ENCODE peak calls at places on chromosomes 5 and 9, in seven cellular contexts. F, X, T, L, E, Q and W are unnamed samples.

GRCh38 chr9:112601646-112602045 is 115.0 kb downstream of the KIAA1958 start:
- DNase-seq in F (no peak), X (no peak), T (no peak), L (no peak), E (no peak), Q (no peak), W (no peak)

GRCh38 chr5:172274951-172275753 is 8.4 kb downstream of the UBTD2 start:
- DNase-seq in F (no peak), X (no peak), T (peak), L (no peak), E (no peak), Q (no peak), W (no peak)

GRCh38 chr5:146592342-146592741 is 76.4 kb upstream of the GPR151 start:
- DNase-seq in F (no peak), X (no peak), T (no peak), L (no peak), E (no peak), Q (no peak), W (no peak)

GRCh38 chr9:129597355-129598088 is 23.4 kb downstream of the C9orf50 start:
- DNase-seq in F (peak), X (no peak), T (no peak), L (peak), E (no peak), Q (no peak), W (no peak)

GRCh38 chr9:134781895-134782294 is 98.7 kb upstream of the FCN2 start:
- DNase-seq in F (no peak), X (no peak), T (no peak), L (peak), E (no peak), Q (peak), W (no peak)

GRCh38 chr5:2382776-2383677 is 368.4 kb downstream of the IRX2 start:
- DNase-seq in F (no peak), X (no peak), T (no peak), L (no peak), E (no peak), Q (no peak), W (no peak)

GRCh38 chr5:316210-317085 is 5.1 kb upstream of the AHRR start:
- DNase-seq in F (no peak), X (no peak), T (no peak), L (no peak), E (no peak), Q (no peak), W (no peak)

GRCh38 chr9:88852794-88853193 is 138.5 kb upstream of the S1PR3 start:
- DNase-seq in F (no peak), X (no peak), T (no peak), L (no peak), E (no peak), Q (peak), W (no peak)

GRCh38 chr9:137432687-137433348 is 8.3 kb downstream of the ENTPD8 start:
- DNase-seq in F (no peak), X (no peak), T (no peak), L (no peak), E (no peak), Q (no peak), W (no peak)

GRCh38 chr5:137617806-137618205 is 118.1 kb downstream of the KLHL3 start:
- DNase-seq in F (no peak), X (no peak), T (no peak), L (no peak), E (no peak), Q (no peak), W (no peak)
- TF ChIP-seq TAF1 in F (no peak), X (no peak), T (no peak), L (no peak), E (no peak), Q (no peak), W (no peak)

DNA sequence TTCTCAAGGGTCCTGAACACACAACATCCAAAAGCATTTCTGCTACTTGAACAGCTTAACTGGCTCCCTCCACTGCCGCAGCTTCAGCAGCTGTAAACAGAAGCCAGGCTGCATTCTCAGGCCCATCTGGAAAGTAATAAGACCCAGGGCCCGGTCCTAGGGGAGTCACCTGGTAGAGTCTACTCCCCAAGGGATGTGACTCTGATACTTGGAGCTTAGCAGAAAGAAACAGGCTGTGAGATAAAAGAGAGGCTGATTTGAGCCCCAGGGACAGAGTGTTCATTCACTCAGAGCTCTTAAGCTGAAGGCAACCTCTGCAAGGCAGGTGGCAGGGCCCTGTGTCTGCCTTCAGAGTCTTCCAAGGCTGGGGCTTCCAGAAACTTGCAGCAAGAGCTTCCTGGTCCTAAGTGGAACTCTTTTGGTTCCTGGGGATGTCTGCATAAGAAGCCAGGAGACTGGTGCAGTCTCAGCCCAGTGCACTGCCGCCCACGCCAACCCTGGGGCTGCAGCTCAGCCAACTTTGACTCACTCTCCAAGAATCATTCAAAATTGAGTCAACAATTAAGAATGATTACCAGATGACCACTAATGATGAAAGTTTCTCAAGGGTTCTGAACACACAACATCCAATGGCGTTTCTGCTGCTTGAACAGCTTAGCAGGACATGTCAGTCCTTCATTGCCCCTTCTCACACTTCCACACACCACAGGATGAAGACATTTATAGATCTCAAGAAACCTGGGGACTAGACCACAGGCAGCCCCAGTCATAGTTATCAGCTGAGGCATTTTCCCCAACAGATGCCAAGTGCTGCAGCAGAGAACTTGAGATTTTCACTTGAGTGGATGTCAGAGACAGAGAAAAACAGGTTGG is 356.5 kb downstream of the SPOCK1 start:
- DNase-seq in F (no peak), X (no peak), T (peak), L (no peak), E (no peak), Q (no peak), W (no peak)
- TF ChIP-seq TAF1 in F (no peak), X (no peak), T (no peak), L (no peak), E (no peak), Q (no peak), W (no peak)

GRCh38 chr5:95895771-95896170 is 65.9 kb downstream of the ELL2 start:
- DNase-seq in F (no peak), X (no peak), T (no peak), L (no peak), E (peak), Q (no peak), W (no peak)

GRCh38 chr5:95891499-95891898 is 69.0 kb upstream of the GLRX start:
- DNase-seq in F (no peak), X (no peak), T (no peak), L (no peak), E (no peak), Q (no peak), W (no peak)

GRCh38 chr5:95887977-95888376 is 65.5 kb upstream of the GLRX start:
- DNase-seq in F (peak), X (no peak), T (no peak), L (no peak), E (no peak), Q (no peak), W (no peak)

GRCh38 chr5:95895223-95895622 is 66.4 kb downstream of the ELL2 start:
- DNase-seq in F (no peak), X (no peak), T (no peak), L (no peak), E (peak), Q (no peak), W (no peak)

GRCh38 chr5:95892784-95893354 is 68.8 kb downstream of the ELL2 start:
- DNase-seq in F (peak), X (no peak), T (no peak), L (peak), E (no peak), Q (peak), W (no peak)
- TF ChIP-seq TAF1 in F (no peak), X (no peak), T (no peak), L (no peak), E (no peak), Q (no peak), W (no peak)

DNA sequence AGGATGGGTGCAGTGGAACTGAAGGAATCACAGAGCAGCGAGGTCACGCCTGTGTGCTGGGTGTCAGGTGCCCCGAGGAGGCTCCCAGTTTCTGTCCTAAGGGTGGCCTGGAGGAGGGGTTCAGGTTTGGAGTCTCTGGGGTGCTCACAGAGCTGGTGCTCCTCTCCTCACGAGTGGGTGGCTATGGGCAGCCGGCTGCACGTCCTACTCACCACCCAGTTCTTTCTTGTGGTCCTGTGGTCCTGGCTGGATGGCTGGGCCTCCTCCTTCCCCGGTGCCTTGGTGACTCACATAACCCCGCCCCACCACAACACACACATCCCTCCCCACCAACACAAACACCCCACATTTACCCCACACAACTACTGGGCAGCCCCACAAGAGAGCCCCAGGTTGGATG is 9.9 kb upstream of the PTGS1 start:
- DNase-seq in F (no peak), X (no peak), T (no peak), L (no peak), E (no peak), Q (no peak), W (no peak)
- TF ChIP-seq TAF1 in F (no peak), X (no peak), T (no peak), L (no peak), E (no peak), Q (no peak), W (no peak)

GRCh38 chr5:12110629-12111028 is 206.4 kb upstream of the CTNND2 start:
- DNase-seq in F (no peak), X (no peak), T (no peak), L (no peak), E (no peak), Q (no peak), W (no peak)
- TF ChIP-seq TAF1 in F (no peak), X (no peak), T (no peak), L (no peak), E (no peak), Q (no peak), W (no peak)

DNA sequence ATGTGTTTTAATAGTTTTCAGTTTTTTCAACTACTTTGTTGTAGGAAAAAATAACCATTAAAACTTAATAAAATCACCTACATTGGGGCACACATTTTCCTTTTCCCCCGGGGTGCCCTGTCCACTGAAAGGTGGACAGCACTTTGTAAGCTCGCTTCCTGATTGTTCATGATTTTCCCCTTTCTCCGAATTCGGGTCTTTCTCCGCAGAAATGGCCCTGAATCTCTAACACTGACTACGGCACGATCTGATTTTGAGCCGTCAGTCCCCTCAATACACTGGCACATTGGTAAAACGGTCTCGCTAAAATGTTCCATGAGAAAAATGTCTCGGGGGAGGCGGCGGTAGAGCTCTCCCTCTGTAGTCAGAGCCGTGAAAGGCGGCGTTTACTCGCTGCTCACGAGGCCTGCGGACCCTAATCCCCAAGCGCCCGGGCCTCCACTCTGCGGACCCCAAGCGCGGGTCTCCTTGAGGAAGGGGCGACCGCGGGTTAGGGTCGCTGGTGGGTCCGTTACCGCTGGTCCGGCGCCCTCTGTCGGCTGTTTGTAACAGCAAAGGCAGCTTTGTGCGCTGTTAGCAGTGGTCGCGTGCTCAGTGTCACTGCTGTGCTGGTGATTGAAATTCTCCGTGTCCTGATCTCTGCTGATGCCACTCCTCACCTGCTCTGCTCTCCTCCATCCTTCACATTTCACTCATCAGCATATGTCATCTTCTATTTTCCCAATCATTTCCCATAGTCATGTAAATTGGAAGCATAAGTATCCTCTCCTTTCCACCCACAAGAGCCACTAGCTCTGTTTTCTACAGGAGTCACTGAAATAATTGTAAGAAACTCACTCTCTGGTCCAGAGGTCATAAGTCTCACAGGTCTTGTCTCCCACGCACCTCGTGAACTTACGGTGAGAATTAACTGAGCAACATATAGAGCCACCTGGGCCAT is 10.8 kb upstream of the IFNA2 start:
- DNase-seq in F (peak), X (peak), T (no peak), L (peak), E (no peak), Q (no peak), W (peak)
- TF ChIP-seq TAF1 in F (no peak), X (no peak), T (no peak), L (no peak), E (no peak), Q (no peak), W (no peak)

GRCh38 chr5:136750507-136750906 is 385.2 kb upstream of the TRPC7 start:
- DNase-seq in F (no peak), X (no peak), T (no peak), L (no peak), E (no peak), Q (no peak), W (no peak)
- TF ChIP-seq TAF1 in F (no peak), X (no peak), T (no peak), L (no peak), E (no peak), Q (no peak), W (no peak)